ENCODE peak calls at places on chromosomes 5 and 9, in four cellular contexts. S is GM23248, D is fibroblast of mammary gland, N is pancreas. W is an unnamed sample.

GRCh38 chr5:75566710-75567309 is 44.4 kb upstream of the ANKDD1B start:
- DNase-seq in S (peak; percentile 96), D (peak; percentile 95), N (no peak), W (no peak)

GRCh38 chr9:94903961-94904421 is 177.5 kb downstream of the AOPEP start:
- DNase-seq in S (peak; percentile 91), D (peak; percentile 60), N (no peak), W (no peak)

GRCh38 chr9:123541441-123541840 is 185.4 kb downstream of the CRB2 start:
- DNase-seq in S (peak; percentile 15), D (no peak), N (no peak), W (no peak)

GRCh38 chr5:10448754-10449345 is 7.2 kb downstream of the ROPN1L start:
- DNase-seq in S (no peak), D (no peak), N (no peak), W (no peak)

GRCh38 chr9:108463927-108464606 is 391.7 kb downstream of the ACTL7B start:
- DNase-seq in S (peak; percentile 51), D (peak; percentile 57), N (no peak), W (no peak)

GRCh38 chr5:57412010-57412409 is 70.6 kb downstream of the ACTBL2 start:
- DNase-seq in S (peak; percentile 76), D (peak; percentile 88), N (no peak), W (no peak)

GRCh38 chr5:171601266-171601881 is 181.9 kb downstream of the FGF18 start:
- DNase-seq in S (no peak), D (no peak), N (no peak), W (no peak)

GRCh38 chr9:89436326-89436725 is 61.6 kb downstream of the SEMA4D start:
- DNase-seq in S (no peak), D (no peak), N (no peak), W (no peak)

GRCh38 chr5:42991477-42992034 is 48.6 kb downstream of the ANXA2R start:
- DNase-seq in S (no peak), D (no peak), N (no peak), W (no peak)

GRCh38 chr5:33254581-33254980 is 186.2 kb upstream of the TARS1 start:
- DNase-seq in S (no peak), D (no peak), N (no peak), W (no peak)

GRCh38 chr9:86494644-86495081 is 140.5 kb upstream of the TUT7 start:
- DNase-seq in S (peak; percentile 73), D (peak; percentile 85), N (no peak), W (no peak)

GRCh38 chr9:1869843-1870242 is 145.3 kb upstream of the SMARCA2 start:
- DNase-seq in S (peak; percentile 18), D (peak; percentile 12), N (no peak), W (peak; percentile 5)

GRCh38 chr5:58887721-58888409 is 305.0 kb downstream of the RAB3C start:
- DNase-seq in S (peak; percentile 5), D (peak; percentile 76), N (no peak), W (no peak)

GRCh38 chr9:129237195-129237611 is 59.1 kb upstream of the IER5L start:
- DNase-seq in S (peak; percentile 76), D (peak; percentile 71), N (no peak), W (no peak)

GRCh38 chr9:134601764-134602163 is 39.8 kb upstream of the COL5A1 start:
- DNase-seq in S (peak; percentile 56), D (peak; percentile 54), N (no peak), W (no peak)

GRCh38 chr5:122457178-122457826 is 145.3 kb downstream of the SNCAIP start:
- DNase-seq in S (no peak), D (no peak), N (no peak), W (no peak)

W was measured in T-cell.